ENCODE peak calls at places on chromosome 13, in nine cellular contexts. S, G, Q, R, B, U, N, I and H are unnamed samples.

GRCh38 chr13:20505405-20506366 is 20.0 kb downstream of the CRYL1 start:
- DNase-seq in S (no peak), G (no peak), Q (no peak), R (no peak), B (no peak), U (no peak), N (no peak), I (no peak), H (no peak)

GRCh38 chr13:112965103-112965502 is 3.9 kb upstream of the MCF2L start:
- DNase-seq in S (no peak), G (no peak), Q (no peak), R (no peak), B (no peak), U (no peak), N (peak), I (no peak), H (no peak)

GRCh38 chr13:72726721-72727416 is 560 bp downstream of the MZT1 start:
- DNase-seq in S (peak), G (peak), Q (no peak), R (peak), B (no peak), U (peak), N (peak), I (peak), H (no peak)

GRCh38 chr13:73142091-73142490 is 83.3 kb downstream of the KLF5 start:
- DNase-seq in S (no peak), G (no peak), Q (no peak), R (no peak), B (no peak), U (no peak), N (no peak), I (no peak), H (peak)

GRCh38 chr13:46595918-46596315 is 42.9 kb downstream of the LRCH1 start:
- DNase-seq in S (no peak), G (no peak), Q (no peak), R (no peak), B (no peak), U (no peak), N (no peak), I (no peak), H (no peak)

GRCh38 chr13:37700887-37701286 is 102.3 kb upstream of the POSTN start:
- DNase-seq in S (no peak), G (no peak), Q (no peak), R (no peak), B (no peak), U (no peak), N (no peak), I (peak), H (no peak)

GRCh38 chr13:75073791-75074190 is 408.2 kb downstream of the TBC1D4 start:
- DNase-seq in S (no peak), G (no peak), Q (no peak), R (no peak), B (no peak), U (no peak), N (no peak), I (no peak), H (no peak)

GRCh38 chr13:109088101-109088500 is 458.7 kb downstream of the MYO16 start:
- DNase-seq in S (no peak), G (no peak), Q (no peak), R (no peak), B (no peak), U (no peak), N (no peak), I (no peak), H (no peak)

GRCh38 chr13:40254394-40254793 is 412.0 kb downstream of the FOXO1 start:
- DNase-seq in S (no peak), G (no peak), Q (no peak), R (no peak), B (no peak), U (no peak), N (no peak), I (peak), H (no peak)

GRCh38 chr13:84430015-84430414 is 547.7 kb upstream of the SLITRK1 start:
- DNase-seq in S (no peak), G (no peak), Q (no peak), R (no peak), B (no peak), U (no peak), N (no peak), I (peak), H (no peak)

GRCh38 chr13:107119989-107120881 is 552.3 kb upstream of the ARGLU1 start:
- DNase-seq in S (no peak), G (no peak), Q (no peak), R (no peak), B (no peak), U (no peak), N (no peak), I (no peak), H (no peak)

GRCh38 chr13:49627831-49628652 is at the start of gene ARL11:
- DNase-seq in S (no peak), G (no peak), Q (no peak), R (peak), B (no peak), U (no peak), N (peak), I (no peak), H (no peak)

GRCh38 chr13:23889598-23890224 is 511 bp upstream of the MIPEP start:
- DNase-seq in S (no peak), G (peak), Q (no peak), R (no peak), B (no peak), U (no peak), N (no peak), I (peak), H (no peak)

GRCh38 chr13:42211704-42212103 is 60.2 kb upstream of the AKAP11 start:
- DNase-seq in S (no peak), G (peak), Q (no peak), R (no peak), B (no peak), U (no peak), N (no peak), I (peak), H (no peak)

GRCh38 chr13:84896128-84896527 is 903.1 kb downstream of the SLITRK6 start:
- DNase-seq in S (no peak), G (peak), Q (no peak), R (no peak), B (peak), U (no peak), N (no peak), I (peak), H (no peak)

GRCh38 chr13:80979035-80979641 is 638.2 kb upstream of the SPRY2 start:
- DNase-seq in S (no peak), G (peak), Q (peak), R (peak), B (peak), U (peak), N (no peak), I (peak), H (no peak)

GRCh38 chr13:80086304-80086721 is 254.6 kb downstream of the SPRY2 start:
- DNase-seq in S (no peak), G (no peak), Q (no peak), R (no peak), B (no peak), U (no peak), N (no peak), I (no peak), H (no peak)

GRCh38 chr13:95146486-95146885 is 154.8 kb downstream of the ABCC4 start:
- DNase-seq in S (no peak), G (no peak), Q (no peak), R (no peak), B (no peak), U (no peak), N (no peak), I (no peak), H (no peak)

GRCh38 chr13:108463365-108463764 is 166.0 kb upstream of the MYO16 start:
- DNase-seq in S (no peak), G (peak), Q (no peak), R (no peak), B (peak), U (peak), N (no peak), I (peak), H (no peak)

GRCh38 chr13:105232403-105232802 is 1303.1 kb downstream of the EFNB2 start:
- DNase-seq in S (no peak), G (no peak), Q (no peak), R (no peak), B (no peak), U (no peak), N (no peak), I (peak), H (no peak)

GRCh38 chr13:99303863-99304521 is 3.2 kb downstream of the GPR183 start:
- DNase-seq in S (no peak), G (peak), Q (peak), R (peak), B (no peak), U (no peak), N (no peak), I (no peak), H (no peak)

GRCh38 chr13:114263590-114263989 is 17.8 kb upstream of the UPF3A start:
- DNase-seq in S (no peak), G (no peak), Q (no peak), R (no peak), B (no peak), U (no peak), N (no peak), I (no peak), H (no peak)

GRCh38 chr13:110624766-110625756 is 9.7 kb downstream of the NAXD start:
- DNase-seq in S (no peak), G (no peak), Q (no peak), R (no peak), B (no peak), U (no peak), N (no peak), I (no peak), H (no peak)

GRCh38 chr13:98972627-98973026 is 5.2 kb downstream of the DOCK9 start:
- DNase-seq in S (no peak), G (peak), Q (no peak), R (no peak), B (no peak), U (peak), N (no peak), I (peak), H (no peak)

GRCh38 chr13:99856021-99856420 is 115.5 kb downstream of the ZIC5 start:
- DNase-seq in S (no peak), G (no peak), Q (no peak), R (no peak), B (no peak), U (no peak), N (no peak), I (no peak), H (no peak)

GRCh38 chr13:34951528-34951927 is 9.5 kb downstream of the NBEA start:
- DNase-seq in S (no peak), G (no peak), Q (no peak), R (no peak), B (no peak), U (no peak), N (no peak), I (no peak), H (no peak)

GRCh38 chr13:102440259-102440936 is 38.5 kb upstream of the FGF14 start:
- DNase-seq in S (no peak), G (no peak), Q (no peak), R (no peak), B (no peak), U (no peak), N (no peak), I (no peak), H (no peak)

GRCh38 chr13:93775507-93776108 is 549.0 kb downstream of the GPC6 start:
- DNase-seq in S (no peak), G (no peak), Q (no peak), R (no peak), B (peak), U (no peak), N (no peak), I (peak), H (no peak)

GRCh38 chr13:34207334-34207733 is 389.4 kb downstream of the RFC3 start:
- DNase-seq in S (no peak), G (peak), Q (no peak), R (no peak), B (peak), U (peak), N (no peak), I (peak), H (no peak)

GRCh38 chr13:46530084-46530935 is 22.7 kb upstream of the LRCH1 start:
- DNase-seq in S (no peak), G (peak), Q (no peak), R (no peak), B (no peak), U (no peak), N (no peak), I (peak), H (no peak)

GRCh38 chr13:110713981-110714797 is 689 bp downstream of the ING1 start:
- DNase-seq in S (peak), G (peak), Q (peak), R (peak), B (no peak), U (peak), N (peak), I (peak), H (no peak)